ENCODE peak calls at places on chromosomes 7 and 10, in nine cellular contexts. T, I, H, F, U, W, Q, K and N are unnamed samples.

GRCh38 chr10:34207350-34207749 is 607.7 kb downstream of the PARD3 start:
- DNase-seq in T (no peak), I (no peak), H (no peak), F (no peak), U (no peak), W (no peak), Q (no peak), K (no peak), N (no peak)

GRCh38 chr10:28274475-28274874 is 28.4 kb downstream of the MPP7 start:
- DNase-seq in T (no peak), I (no peak), H (no peak), F (no peak), U (no peak), W (no peak), Q (no peak), K (no peak), N (no peak)

GRCh38 chr10:119031496-119032059 is 2.1 kb downstream of the NANOS1 start:
- DNase-seq in T (no peak), I (no peak), H (no peak), F (no peak), U (no peak), W (no peak), Q (no peak), K (no peak), N (no peak)

GRCh38 chr7:121436136-121436535 is 40.0 kb upstream of the FAM3C start:
- DNase-seq in T (no peak), I (no peak), H (no peak), F (no peak), U (no peak), W (no peak), Q (no peak), K (no peak), N (no peak)

GRCh38 chr7:68014031-68014774 is 1017.6 kb downstream of the TYW1 start:
- DNase-seq in T (no peak), I (no peak), H (no peak), F (no peak), U (no peak), W (no peak), Q (no peak), K (no peak), N (no peak)

GRCh38 chr10:48944171-48944570 is 4.5 kb upstream of the LRRC18 start:
- DNase-seq in T (no peak), I (no peak), H (no peak), F (no peak), U (no peak), W (no peak), Q (no peak), K (no peak), N (no peak)

GRCh38 chr10:104117839-104118323 is 4.1 kb upstream of the SFR1 start:
- DNase-seq in T (peak; percentile 56), I (no peak), H (no peak), F (no peak), U (peak; percentile 36), W (no peak), Q (no peak), K (peak; percentile 36), N (no peak)

GRCh38 chr7:100629117-100629711 is 12.1 kb downstream of the TFR2 start:
- DNase-seq in T (no peak), I (no peak), H (no peak), F (no peak), U (no peak), W (peak; percentile 77), Q (no peak), K (no peak), N (no peak)

GRCh38 chr10:36720931-36721330 is 404.5 kb upstream of the ANKRD30A start:
- DNase-seq in T (no peak), I (no peak), H (no peak), F (no peak), U (no peak), W (no peak), Q (no peak), K (no peak), N (no peak)

GRCh38 chr7:55101359-55101758 is 82.5 kb downstream of the EGFR start:
- DNase-seq in T (no peak), I (no peak), H (no peak), F (no peak), U (no peak), W (no peak), Q (no peak), K (no peak), N (no peak)

GRCh38 chr10:13165177-13165576 is 3.8 kb downstream of the MCM10 start:
- DNase-seq in T (no peak), I (no peak), H (no peak), F (no peak), U (no peak), W (no peak), Q (no peak), K (no peak), N (no peak)

GRCh38 chr7:143931739-143932138 is 3.3 kb upstream of the OR2F2 start:
- DNase-seq in T (no peak), I (no peak), H (no peak), F (no peak), U (no peak), W (no peak), Q (no peak), K (no peak), N (no peak)

GRCh38 chr7:98598846-98599615 is 18.1 kb upstream of the NPTX2 start:
- DNase-seq in T (no peak), I (no peak), H (no peak), F (no peak), U (no peak), W (no peak), Q (no peak), K (no peak), N (no peak)

GRCh38 chr7:135792334-135792733 is 43.7 kb upstream of the FAM180A start:
- DNase-seq in T (no peak), I (no peak), H (no peak), F (no peak), U (no peak), W (no peak), Q (no peak), K (no peak), N (no peak)

GRCh38 chr7:124918662-124919061 is 11.0 kb downstream of the POT1 start:
- DNase-seq in T (no peak), I (no peak), H (no peak), F (no peak), U (no peak), W (no peak), Q (no peak), K (no peak), N (no peak)

GRCh38 chr10:25017247-25017590 is 807 bp downstream of the THNSL1 start:
- DNase-seq in T (peak; percentile 24), I (no peak), H (no peak), F (peak; percentile 53), U (peak; percentile 26), W (peak; percentile 16), Q (no peak), K (peak; percentile 62), N (no peak)

GRCh38 chr10:73506074-73506473 is 10.2 kb upstream of the PPP3CB start:
- DNase-seq in T (no peak), I (no peak), H (no peak), F (no peak), U (no peak), W (no peak), Q (no peak), K (no peak), N (no peak)

GRCh38 chr7:1713502-1714484 is 43.7 kb downstream of the ELFN1 start:
- DNase-seq in T (peak; percentile 80), I (no peak), H (no peak), F (no peak), U (no peak), W (no peak), Q (peak; percentile 88), K (peak; percentile 71), N (no peak)